ENCODE peak calls at places on chromosome 20, in seven cellular contexts. U is activated CD8-positive, alpha-beta memory T cell treated with anti-CD3 and anti-CD28 coated beads for 48 hours; E is T follicular helper cell; V is germinal center; H is CD8-positive, alpha-beta memory T cell; D is epithelial cell of esophagus; B is D341Med. N is an unnamed sample.

GRCh38 chr20:16404171-16404570 is 169.1 kb downstream of the KIF16B start:
- DNase-seq in V (no peak), D (no peak), U (no peak), B (no peak), H (no peak), E (no peak), N (no peak)

GRCh38 chr20:10436053-10436699 is 1.1 kb downstream of the SLX4IP start:
- DNase-seq in U (no peak), V (no peak), E (no peak), B (no peak), D (no peak), H (no peak), N (no peak)

GRCh38 chr20:57659131-57659788 is 39.0 kb upstream of the ZBP1 start:
- DNase-seq in H (no peak), B (peak; percentile 20), E (no peak), U (no peak), V (no peak), D (no peak), N (no peak)

GRCh38 chr20:32168184-32168910 is 39.2 kb downstream of the PLAGL2 start:
- DNase-seq in D (no peak), H (no peak), V (no peak), B (no peak), U (no peak), E (no peak), N (no peak)

GRCh38 chr20:55172310-55173002 is 697.1 kb downstream of the DOK5 start:
- DNase-seq in E (no peak), H (no peak), V (no peak), D (no peak), U (no peak), B (no peak), N (no peak)

GRCh38 chr20:51365670-51366069 is 176.8 kb downstream of the NFATC2 start:
- DNase-seq in U (no peak), H (no peak), E (no peak), V (no peak), B (no peak), D (peak; percentile 61), N (no peak)

GRCh38 chr20:25623225-25623735 is 534 bp downstream of the NANP start:
- DNase-seq in H (peak; percentile 2), E (no peak), D (no peak), V (peak; percentile 19), B (peak; percentile 55), U (peak; percentile 18), N (peak; percentile 18)

GRCh38 chr20:40192083-40192482 is 497.0 kb downstream of the MAFB start:
- DNase-seq in D (no peak), E (no peak), B (no peak), V (no peak), U (no peak), H (no peak), N (no peak)

GRCh38 chr20:63168861-63169260 is 47.1 kb downstream of the YTHDF1 start:
- DNase-seq in V (no peak), D (no peak), H (no peak), B (no peak), U (no peak), E (no peak), N (no peak)

GRCh38 chr20:62898093-62898964 is 28.0 kb downstream of the DIDO1 start:
- DNase-seq in U (no peak), E (no peak), H (no peak), V (no peak), B (no peak), D (peak; percentile 39), N (no peak)

GRCh38 chr20:4633780-4634179 is 87.9 kb upstream of the PRND start:
- DNase-seq in V (no peak), D (peak; percentile 80), U (no peak), B (no peak), H (no peak), E (no peak), N (no peak)

GRCh38 chr20:58471161-58471834 is 43.9 kb downstream of the APCDD1L start:
- DNase-seq in B (no peak), D (no peak), U (no peak), H (no peak), V (no peak), E (no peak), N (no peak)

GRCh38 chr20:9220874-9221547 is 152.1 kb downstream of the PLCB4 start:
- DNase-seq in U (no peak), V (no peak), D (no peak), B (no peak), H (no peak), E (no peak), N (no peak)

GRCh38 chr20:12113468-12114371 is 196.0 kb downstream of the BTBD3 start:
- DNase-seq in D (no peak), B (no peak), V (no peak), H (no peak), U (no peak), E (no peak), N (no peak)

GRCh38 chr20:4102381-4102780 is 87.0 kb upstream of the RNF24 start:
- DNase-seq in B (no peak), E (no peak), H (no peak), U (no peak), V (no peak), D (peak; percentile 71), N (no peak)

GRCh38 chr20:20823469-20823868 is 111.0 kb upstream of the RALGAPA2 start:
- DNase-seq in H (no peak), D (no peak), E (no peak), U (no peak), B (no peak), V (no peak), N (no peak)

GRCh38 chr20:41395669-41396664 is 29.3 kb upstream of the EMILIN3 start:
- DNase-seq in H (no peak), U (no peak), D (no peak), B (peak; percentile 59), V (no peak), E (no peak), N (no peak)

GRCh38 chr20:3997446-3997845 is 17.9 kb downstream of the RNF24 start:
- DNase-seq in V (no peak), H (no peak), D (no peak), B (no peak), U (no peak), E (no peak), N (no peak)

GRCh38 chr20:46640044-46640443 is 11.2 kb downstream of the SLC13A3 start:
- DNase-seq in E (no peak), D (no peak), H (no peak), V (no peak), B (no peak), U (no peak), N (no peak)

GRCh38 chr20:6632187-6632586 is 135.3 kb upstream of the BMP2 start:
- DNase-seq in B (no peak), D (peak; percentile 64), U (no peak), E (no peak), H (no peak), V (no peak), N (no peak)

GRCh38 chr20:18904624-18905023 is 91.0 kb downstream of the SCP2D1 start:
- DNase-seq in H (no peak), V (no peak), U (no peak), E (no peak), B (no peak), D (peak; percentile 27), N (no peak)

GRCh38 chr20:5886788-5887187 is 63.5 kb downstream of the TRMT6 start:
- DNase-seq in U (no peak), H (no peak), V (no peak), E (no peak), B (no peak), D (no peak), N (no peak)

GRCh38 chr20:10523438-10523837 is 88.3 kb downstream of the SLX4IP start:
- DNase-seq in B (peak; percentile 52), D (peak; percentile 59), H (no peak), E (no peak), U (no peak), V (no peak), N (no peak)

GRCh38 chr20:47502801-47503239 is 1.1 kb downstream of the NCOA3 start:
- DNase-seq in V (peak; percentile 60), H (peak; percentile 40), D (peak; percentile 43), B (no peak), U (no peak), E (no peak), N (peak; percentile 68)

GRCh38 chr20:47607208-47607613 is 105.5 kb downstream of the NCOA3 start:
- DNase-seq in V (no peak), E (no peak), U (no peak), D (peak; percentile 46), B (no peak), H (no peak), N (no peak)

GRCh38 chr20:21505810-21506530 is 7.9 kb downstream of the NKX2-2 start:
- DNase-seq in E (peak; percentile 44), H (peak; percentile 49), U (peak; percentile 63), D (peak; percentile 62), V (peak; percentile 76), B (peak; percentile 93), N (peak; percentile 31)

GRCh38 chr20:49616154-49617007 is 48.4 kb upstream of the PTGIS start:
- DNase-seq in V (no peak), H (no peak), D (no peak), U (no peak), B (no peak), E (no peak), N (no peak)

GRCh38 chr20:58702161-58702510 is 9.5 kb downstream of the NPEPL1 start:
- DNase-seq in D (no peak), H (no peak), E (no peak), V (no peak), B (no peak), U (no peak), N (no peak)

GRCh38 chr20:37295001-37295400 is 5.5 kb downstream of the MANBAL start:
- DNase-seq in E (no peak), U (no peak), V (no peak), H (no peak), D (peak; percentile 99), B (no peak), N (no peak)

GRCh38 chr20:62845818-62846527 is 15.6 kb downstream of the TCFL5 start:
- DNase-seq in U (no peak), V (no peak), H (no peak), D (no peak), E (no peak), B (peak; percentile 84), N (no peak)

N was measured in naive B cell.